ENCODE peak calls at places on chromosomes 2 and 18, in six cellular contexts. One of them, this sample, is unnamed.

GRCh38 chr18:79680100-79680879 is 687 bp downstream of the CTDP1 start:
- DNase-seq in upper lobe of left lung: no peak
- DNase-seq in Peyer's patch: no peak
- DNase-seq in IMR-90: peak; percentile 52
- DNase-seq in thoracic aorta: no peak
- DNase-seq in SK-N-MC: no peak
- DNase-seq in this sample: no peak

GRCh38 chr2:84939426-84940087 is 31.4 kb upstream of the KCMF1 start:
- DNase-seq in upper lobe of left lung: no peak
- DNase-seq in Peyer's patch: peak; percentile 53
- DNase-seq in IMR-90: no peak
- DNase-seq in thoracic aorta: no peak
- DNase-seq in SK-N-MC: no peak
- DNase-seq in this sample: no peak

GRCh38 chr2:178084273-178084672 is 11.7 kb upstream of the PDE11A start:
- DNase-seq in upper lobe of left lung: no peak
- DNase-seq in Peyer's patch: no peak
- DNase-seq in IMR-90: no peak
- DNase-seq in thoracic aorta: no peak
- DNase-seq in SK-N-MC: no peak
- DNase-seq in this sample: no peak

GRCh38 chr2:174632847-174633620 is 35.4 kb upstream of the WIPF1 start:
- DNase-seq in upper lobe of left lung: no peak
- DNase-seq in Peyer's patch: no peak
- DNase-seq in IMR-90: no peak
- DNase-seq in thoracic aorta: no peak
- DNase-seq in SK-N-MC: no peak
- DNase-seq in this sample: no peak

GRCh38 chr2:74959106-74959751 is 786 bp downstream of the POLE4 start:
- DNase-seq in upper lobe of left lung: no peak
- DNase-seq in Peyer's patch: no peak
- DNase-seq in IMR-90: no peak
- DNase-seq in thoracic aorta: no peak
- DNase-seq in SK-N-MC: no peak
- DNase-seq in this sample: no peak

GRCh38 chr2:120760446-120761135 is 24.9 kb downstream of the GLI2 start:
- DNase-seq in upper lobe of left lung: no peak
- DNase-seq in Peyer's patch: peak; percentile 21
- DNase-seq in IMR-90: peak; percentile 38
- DNase-seq in thoracic aorta: no peak
- DNase-seq in SK-N-MC: no peak
- DNase-seq in this sample: peak; percentile 78

GRCh38 chr2:169933124-169933711 is 106.0 kb downstream of the UBR3 start:
- DNase-seq in upper lobe of left lung: no peak
- DNase-seq in Peyer's patch: no peak
- DNase-seq in IMR-90: peak; percentile 54
- DNase-seq in thoracic aorta: no peak
- DNase-seq in SK-N-MC: no peak
- DNase-seq in this sample: no peak

GRCh38 chr2:171318463-171318934 is 115.3 kb downstream of the METTL8 start:
- DNase-seq in upper lobe of left lung: no peak
- DNase-seq in Peyer's patch: no peak
- DNase-seq in IMR-90: peak; percentile 28
- DNase-seq in thoracic aorta: no peak
- DNase-seq in SK-N-MC: no peak
- DNase-seq in this sample: no peak

GRCh38 chr2:10002681-10003080 is 40.7 kb upstream of the KLF11 start:
- DNase-seq in upper lobe of left lung: no peak
- DNase-seq in Peyer's patch: no peak
- DNase-seq in IMR-90: no peak
- DNase-seq in thoracic aorta: no peak
- DNase-seq in SK-N-MC: no peak
- DNase-seq in this sample: peak; percentile 61

GRCh38 chr2:160658851-160659250 is 165.2 kb upstream of the RBMS1 start:
- DNase-seq in upper lobe of left lung: no peak
- DNase-seq in Peyer's patch: no peak
- DNase-seq in IMR-90: no peak
- DNase-seq in thoracic aorta: no peak
- DNase-seq in SK-N-MC: peak; percentile 12
- DNase-seq in this sample: no peak

GRCh38 chr2:142189506-142189905 is 58.7 kb upstream of the LRP1B start:
- DNase-seq in upper lobe of left lung: no peak
- DNase-seq in Peyer's patch: no peak
- DNase-seq in IMR-90: peak; percentile 30
- DNase-seq in thoracic aorta: no peak
- DNase-seq in SK-N-MC: no peak
- DNase-seq in this sample: no peak

GRCh38 chr2:64130333-64130732 is 13.9 kb downstream of the PELI1 start:
- DNase-seq in upper lobe of left lung: no peak
- DNase-seq in Peyer's patch: no peak
- DNase-seq in IMR-90: no peak
- DNase-seq in thoracic aorta: no peak
- DNase-seq in SK-N-MC: no peak
- DNase-seq in this sample: no peak

GRCh38 chr2:20472569-20472968 is 25.7 kb downstream of the RHOB start:
- DNase-seq in upper lobe of left lung: no peak
- DNase-seq in Peyer's patch: no peak
- DNase-seq in IMR-90: no peak
- DNase-seq in thoracic aorta: no peak
- DNase-seq in SK-N-MC: no peak
- DNase-seq in this sample: no peak

GRCh38 chr18:21593540-21594257 is 6.8 kb downstream of the ESCO1 start:
- DNase-seq in upper lobe of left lung: no peak
- DNase-seq in Peyer's patch: no peak
- DNase-seq in IMR-90: no peak
- DNase-seq in thoracic aorta: no peak
- DNase-seq in SK-N-MC: no peak
- DNase-seq in this sample: no peak

GRCh38 chr2:74001781-74002514 is 17.2 kb downstream of the TET3 start:
- DNase-seq in upper lobe of left lung: no peak
- DNase-seq in Peyer's patch: no peak
- DNase-seq in IMR-90: no peak
- DNase-seq in thoracic aorta: no peak
- DNase-seq in SK-N-MC: no peak
- DNase-seq in this sample: no peak

GRCh38 chr18:46319793-46320192 is 215.6 kb downstream of the HAUS1 start:
- DNase-seq in upper lobe of left lung: no peak
- DNase-seq in Peyer's patch: no peak
- DNase-seq in IMR-90: no peak
- DNase-seq in thoracic aorta: no peak
- DNase-seq in SK-N-MC: no peak
- DNase-seq in this sample: no peak

GRCh38 chr18:45775241-45775676 is 50.2 kb upstream of the SIGLEC15 start:
- DNase-seq in upper lobe of left lung: peak; percentile 91
- DNase-seq in Peyer's patch: peak; percentile 74
- DNase-seq in IMR-90: peak; percentile 63
- DNase-seq in thoracic aorta: peak; percentile 18
- DNase-seq in SK-N-MC: peak; percentile 12
- DNase-seq in this sample: peak; percentile 87

GRCh38 chr2:8821276-8822217 is 15.9 kb downstream of the KIDINS220 start:
- DNase-seq in upper lobe of left lung: no peak
- DNase-seq in Peyer's patch: no peak
- DNase-seq in IMR-90: peak; percentile 56
- DNase-seq in thoracic aorta: peak; percentile 47
- DNase-seq in SK-N-MC: no peak
- DNase-seq in this sample: peak; percentile 65

GRCh38 chr2:112154246-112155110 is 16.3 kb downstream of the FBLN7 start:
- DNase-seq in upper lobe of left lung: no peak
- DNase-seq in Peyer's patch: no peak
- DNase-seq in IMR-90: no peak
- DNase-seq in thoracic aorta: no peak
- DNase-seq in SK-N-MC: no peak
- DNase-seq in this sample: peak; percentile 67

GRCh38 chr2:71787476-71788185 is 334.3 kb downstream of the DYSF start:
- DNase-seq in upper lobe of left lung: no peak
- DNase-seq in Peyer's patch: no peak
- DNase-seq in IMR-90: no peak
- DNase-seq in thoracic aorta: no peak
- DNase-seq in SK-N-MC: no peak
- DNase-seq in this sample: peak; percentile 55

GRCh38 chr2:236566596-236566995 is 3.0 kb upstream of the ACKR3 start:
- DNase-seq in upper lobe of left lung: no peak
- DNase-seq in Peyer's patch: no peak
- DNase-seq in IMR-90: no peak
- DNase-seq in thoracic aorta: no peak
- DNase-seq in SK-N-MC: no peak
- DNase-seq in this sample: no peak

GRCh38 chr2:236569593-236569973 is at the start of gene ACKR3:
- DNase-seq in upper lobe of left lung: peak; percentile 86
- DNase-seq in Peyer's patch: peak; percentile 76
- DNase-seq in IMR-90: peak; percentile 24
- DNase-seq in thoracic aorta: peak; percentile 62
- DNase-seq in SK-N-MC: no peak
- DNase-seq in this sample: peak; percentile 86

GRCh38 chr2:236568922-236569592 is 568 bp upstream of the ACKR3 start:
- DNase-seq in upper lobe of left lung: no peak
- DNase-seq in Peyer's patch: no peak
- DNase-seq in IMR-90: no peak
- DNase-seq in thoracic aorta: no peak
- DNase-seq in SK-N-MC: no peak
- DNase-seq in this sample: no peak

GRCh38 chr2:236570081-236570979 is 705 bp downstream of the ACKR3 start:
- DNase-seq in upper lobe of left lung: no peak
- DNase-seq in Peyer's patch: no peak
- DNase-seq in IMR-90: no peak
- DNase-seq in thoracic aorta: no peak
- DNase-seq in SK-N-MC: no peak
- DNase-seq in this sample: no peak

DNA sequence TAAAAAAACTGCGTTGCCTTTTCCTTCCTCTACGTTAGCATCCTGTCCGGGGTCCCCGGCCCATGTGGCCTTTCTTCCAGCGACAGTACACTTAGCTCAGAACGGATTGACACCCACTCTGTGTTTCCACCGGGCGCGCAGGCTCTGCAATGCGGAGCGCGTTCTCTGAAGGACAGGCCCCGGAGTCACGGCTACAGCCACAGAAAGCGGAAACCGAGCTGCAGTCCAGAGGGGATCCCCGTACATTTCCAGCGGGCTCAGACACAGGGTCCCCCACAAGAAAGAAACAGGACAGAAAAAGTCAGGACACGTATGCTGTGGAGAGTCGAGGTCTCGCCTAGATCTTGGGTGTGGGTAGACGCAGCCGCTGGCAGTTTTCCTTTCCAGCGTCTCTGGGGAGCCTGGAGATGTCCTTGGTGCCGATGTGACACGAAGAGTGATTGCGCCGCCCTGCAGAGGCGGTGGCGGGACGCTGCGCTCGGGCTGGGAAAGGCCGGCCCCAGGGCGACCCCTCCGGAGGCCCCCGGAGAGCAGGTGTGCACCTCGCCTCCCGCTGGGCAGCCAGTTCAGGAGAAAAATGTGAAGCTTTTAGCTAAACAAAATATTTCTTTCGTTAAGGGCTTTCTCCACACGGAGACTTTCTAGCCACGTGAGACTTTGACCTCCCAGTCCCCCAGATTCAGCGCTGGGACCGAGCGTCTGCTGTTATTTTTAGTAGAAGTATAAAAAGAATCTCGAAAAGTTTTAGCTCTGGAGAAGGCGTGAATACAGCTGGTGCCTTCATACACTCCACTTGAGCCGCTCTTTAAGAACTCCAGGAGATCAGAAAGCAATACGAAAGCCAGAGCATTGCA is 1.3 kb upstream of the ACKR3 start:
- DNase-seq in upper lobe of left lung: peak; percentile 87
- DNase-seq in Peyer's patch: peak; percentile 71
- DNase-seq in IMR-90: no peak
- DNase-seq in thoracic aorta: no peak
- DNase-seq in SK-N-MC: no peak
- DNase-seq in this sample: no peak
- H3K27ac ChIP-seq in upper lobe of left lung: peak overlapping the region; percentile 73
- H3K27ac ChIP-seq in Peyer's patch: peak overlapping the region; percentile 88
- H3K27ac ChIP-seq in IMR-90: no peak overlapping the region
- H3K27ac ChIP-seq in thoracic aorta: peak overlapping the region; percentile 91
- H3K27ac ChIP-seq in SK-N-MC: no peak overlapping the region
- H3K27ac ChIP-seq in this sample: peak overlapping the region; percentile 89

DNA sequence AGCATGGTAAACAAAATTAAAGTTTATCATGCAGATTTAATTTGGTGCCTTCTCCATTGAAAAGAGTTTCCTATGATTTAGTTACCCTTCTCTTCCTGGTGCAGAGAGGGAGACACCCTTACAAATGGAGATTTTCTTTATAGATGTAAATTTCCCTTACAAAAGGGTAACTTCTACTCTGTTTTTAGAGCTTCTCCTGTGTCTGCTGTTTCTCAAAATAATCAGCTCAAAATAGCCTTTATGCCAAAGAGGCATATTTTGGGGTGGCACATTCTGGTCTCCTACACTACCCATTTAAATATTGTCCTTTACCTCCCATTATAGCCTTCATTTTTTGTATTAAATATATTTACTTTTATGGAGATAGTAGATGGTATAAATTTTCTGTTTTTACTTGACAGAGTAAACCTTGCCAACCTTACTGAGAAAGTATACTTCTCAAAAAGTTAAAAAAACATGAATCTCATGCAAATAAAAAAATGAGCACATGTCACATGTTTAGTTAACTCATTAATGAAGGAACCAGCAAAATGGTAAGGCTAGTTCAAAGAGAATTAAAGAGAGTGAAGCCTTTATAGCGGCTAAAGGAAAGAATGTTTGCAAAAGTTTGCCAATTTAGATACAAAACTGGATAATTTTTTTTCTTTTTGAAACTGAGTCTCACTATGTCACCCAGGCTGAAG is 83.3 kb upstream of the MSH6 start:
- DNase-seq in upper lobe of left lung: no peak
- DNase-seq in Peyer's patch: no peak
- DNase-seq in IMR-90: no peak
- DNase-seq in thoracic aorta: no peak
- DNase-seq in SK-N-MC: no peak
- DNase-seq in this sample: no peak
- H3K27ac ChIP-seq in upper lobe of left lung: no peak overlapping the region
- H3K27ac ChIP-seq in Peyer's patch: no peak overlapping the region
- H3K27ac ChIP-seq in IMR-90: no peak overlapping the region
- H3K27ac ChIP-seq in thoracic aorta: no peak overlapping the region
- H3K27ac ChIP-seq in SK-N-MC: no peak overlapping the region
- H3K27ac ChIP-seq in this sample: no peak overlapping the region

GRCh38 chr18:48393776-48394175 is 15.4 kb downstream of the ZBTB7C start:
- DNase-seq in upper lobe of left lung: no peak
- DNase-seq in Peyer's patch: no peak
- DNase-seq in IMR-90: no peak
- DNase-seq in thoracic aorta: no peak
- DNase-seq in SK-N-MC: no peak
- DNase-seq in this sample: no peak
- H3K27ac ChIP-seq in upper lobe of left lung: no peak overlapping the region
- H3K27ac ChIP-seq in Peyer's patch: no peak overlapping the region
- H3K27ac ChIP-seq in IMR-90: no peak overlapping the region
- H3K27ac ChIP-seq in thoracic aorta: no peak overlapping the region
- H3K27ac ChIP-seq in SK-N-MC: no peak overlapping the region
- H3K27ac ChIP-seq in this sample: no peak overlapping the region

DNA sequence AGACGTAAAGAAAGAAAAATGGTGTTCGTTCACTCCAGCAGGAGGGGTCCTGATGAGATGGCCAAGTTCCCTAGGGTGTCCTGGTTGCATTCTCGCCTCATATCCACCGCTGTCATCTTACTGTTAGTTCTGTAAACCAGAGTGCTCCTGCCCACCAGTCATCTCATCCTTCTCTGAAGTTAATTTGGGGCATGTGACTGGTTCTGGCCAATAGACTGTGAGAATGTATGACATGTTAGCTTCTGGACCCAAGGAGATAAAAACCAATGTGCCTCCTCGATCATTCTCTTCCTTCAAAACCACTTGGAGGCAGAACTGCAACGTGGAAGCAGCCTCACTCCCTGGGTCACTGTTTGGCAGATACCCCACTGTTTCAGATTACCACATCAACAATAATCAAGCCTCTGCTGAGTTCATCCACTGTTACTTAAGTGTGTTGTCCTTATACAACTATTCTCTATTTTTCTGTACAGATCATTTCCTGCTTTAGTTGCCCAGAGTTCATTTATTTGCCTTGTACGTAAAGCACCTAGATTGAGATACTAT is 759.1 kb downstream of the TSN start:
- DNase-seq in upper lobe of left lung: no peak
- DNase-seq in Peyer's patch: no peak
- DNase-seq in IMR-90: no peak
- DNase-seq in thoracic aorta: no peak
- DNase-seq in SK-N-MC: no peak
- DNase-seq in this sample: no peak
- H3K27ac ChIP-seq in upper lobe of left lung: no peak overlapping the region
- H3K27ac ChIP-seq in Peyer's patch: no peak overlapping the region
- H3K27ac ChIP-seq in IMR-90: no peak overlapping the region
- H3K27ac ChIP-seq in thoracic aorta: no peak overlapping the region
- H3K27ac ChIP-seq in SK-N-MC: no peak overlapping the region
- H3K27ac ChIP-seq in this sample: no peak overlapping the region